ENCODE peak calls at places on chromosomes 16 and 17, in seven cellular contexts. One of them, this sample, is unnamed.

GRCh38 chr16:66204761-66205160 is 161.7 kb upstream of the CDH5 start:
- DNase-seq in fibroblast of lung: peak; percentile 72
- DNase-seq in lung: no peak
- DNase-seq in GM12878: no peak
- DNase-seq in naive thymus-derived CD4-positive, alpha-beta T cell: no peak
- DNase-seq in A549: no peak
- DNase-seq in tibial artery: no peak
- DNase-seq in this sample: no peak

GRCh38 chr17:65013613-65014391 is 42.7 kb downstream of the GNA13 start:
- DNase-seq in lung: no peak
- DNase-seq in fibroblast of lung: peak; percentile 93
- DNase-seq in naive thymus-derived CD4-positive, alpha-beta T cell: no peak
- DNase-seq in GM12878: no peak
- DNase-seq in A549: no peak
- DNase-seq in tibial artery: no peak
- DNase-seq in this sample: no peak

GRCh38 chr16:87383522-87384161 is at the start of gene FBXO31:
- DNase-seq in A549: peak; percentile 67
- DNase-seq in lung: peak; percentile 84
- DNase-seq in fibroblast of lung: peak; percentile 90
- DNase-seq in tibial artery: peak; percentile 91
- DNase-seq in GM12878: peak; percentile 77
- DNase-seq in naive thymus-derived CD4-positive, alpha-beta T cell: peak; percentile 88
- DNase-seq in this sample: peak; percentile 90

GRCh38 chr16:86549076-86549892 is 5.8 kb downstream of the MTHFSD start:
- DNase-seq in GM12878: no peak
- DNase-seq in A549: no peak
- DNase-seq in fibroblast of lung: no peak
- DNase-seq in lung: no peak
- DNase-seq in tibial artery: no peak
- DNase-seq in naive thymus-derived CD4-positive, alpha-beta T cell: no peak
- DNase-seq in this sample: peak; percentile 59

GRCh38 chr16:70681382-70682238 is 4.2 kb downstream of the MTSS2 start:
- DNase-seq in GM12878: no peak
- DNase-seq in fibroblast of lung: no peak
- DNase-seq in naive thymus-derived CD4-positive, alpha-beta T cell: no peak
- DNase-seq in A549: no peak
- DNase-seq in lung: no peak
- DNase-seq in tibial artery: no peak
- DNase-seq in this sample: no peak

GRCh38 chr17:36149296-36149820 is 27.1 kb downstream of the TBC1D3B start:
- DNase-seq in A549: no peak
- DNase-seq in fibroblast of lung: peak; percentile 68
- DNase-seq in lung: no peak
- DNase-seq in tibial artery: peak; percentile 84
- DNase-seq in naive thymus-derived CD4-positive, alpha-beta T cell: no peak
- DNase-seq in GM12878: no peak
- DNase-seq in this sample: no peak

GRCh38 chr16:66378739-66379570 is 12.5 kb downstream of the CDH5 start:
- DNase-seq in A549: no peak
- DNase-seq in GM12878: no peak
- DNase-seq in naive thymus-derived CD4-positive, alpha-beta T cell: no peak
- DNase-seq in tibial artery: no peak
- DNase-seq in lung: no peak
- DNase-seq in fibroblast of lung: no peak
- DNase-seq in this sample: no peak

GRCh38 chr16:16884451-16884850 is 505.5 kb downstream of the NPIPA7 start:
- DNase-seq in fibroblast of lung: no peak
- DNase-seq in A549: no peak
- DNase-seq in lung: no peak
- DNase-seq in GM12878: no peak
- DNase-seq in tibial artery: no peak
- DNase-seq in naive thymus-derived CD4-positive, alpha-beta T cell: no peak
- DNase-seq in this sample: no peak

GRCh38 chr16:31148281-31148728 is 1.6 kb downstream of the PRSS36 start:
- DNase-seq in fibroblast of lung: no peak
- DNase-seq in tibial artery: no peak
- DNase-seq in naive thymus-derived CD4-positive, alpha-beta T cell: no peak
- DNase-seq in GM12878: no peak
- DNase-seq in A549: no peak
- DNase-seq in lung: peak; percentile 79
- DNase-seq in this sample: no peak

GRCh38 chr17:50183439-50184001 is 17.7 kb downstream of the SGCA start:
- DNase-seq in tibial artery: no peak
- DNase-seq in GM12878: no peak
- DNase-seq in naive thymus-derived CD4-positive, alpha-beta T cell: no peak
- DNase-seq in lung: no peak
- DNase-seq in A549: no peak
- DNase-seq in fibroblast of lung: peak; percentile 67
- DNase-seq in this sample: no peak
- H3K27ac ChIP-seq in tibial artery: peak overlapping the region; percentile 98
- H3K27ac ChIP-seq in GM12878: no peak overlapping the region
- H3K27ac ChIP-seq in naive thymus-derived CD4-positive, alpha-beta T cell: no peak overlapping the region
- H3K27ac ChIP-seq in lung: no peak overlapping the region
- H3K27ac ChIP-seq in A549: peak overlapping the region; percentile 37
- H3K27ac ChIP-seq in fibroblast of lung: peak overlapping the region; percentile 40
- H3K27ac ChIP-seq in this sample: no peak overlapping the region

GRCh38 chr17:47905221-47905733 is 9.2 kb downstream of the SP2 start:
- DNase-seq in tibial artery: peak; percentile 91
- DNase-seq in fibroblast of lung: peak; percentile 87
- DNase-seq in naive thymus-derived CD4-positive, alpha-beta T cell: no peak
- DNase-seq in GM12878: no peak
- DNase-seq in lung: peak; percentile 63
- DNase-seq in A549: no peak
- DNase-seq in this sample: peak; percentile 36
- H3K4me3 ChIP-seq in tibial artery: peak overlapping the region; percentile 11
- H3K4me3 ChIP-seq in fibroblast of lung: no peak overlapping the region
- H3K4me3 ChIP-seq in naive thymus-derived CD4-positive, alpha-beta T cell: no peak overlapping the region
- H3K4me3 ChIP-seq in GM12878: no peak overlapping the region
- H3K4me3 ChIP-seq in lung: no peak overlapping the region
- H3K4me3 ChIP-seq in A549: no peak overlapping the region
- H3K4me3 ChIP-seq in this sample: no peak overlapping the region

GRCh38 chr17:40099627-40100418 is 566 bp downstream of the NR1D1 start:
- DNase-seq in fibroblast of lung: no peak
- DNase-seq in lung: no peak
- DNase-seq in GM12878: no peak
- DNase-seq in tibial artery: peak; percentile 75
- DNase-seq in naive thymus-derived CD4-positive, alpha-beta T cell: no peak
- DNase-seq in A549: no peak
- DNase-seq in this sample: no peak

GRCh38 chr17:40100419-40100668 is at the start of gene NR1D1:
- DNase-seq in tibial artery: no peak
- DNase-seq in fibroblast of lung: no peak
- DNase-seq in naive thymus-derived CD4-positive, alpha-beta T cell: no peak
- DNase-seq in GM12878: no peak
- DNase-seq in A549: no peak
- DNase-seq in lung: no peak
- DNase-seq in this sample: no peak

GRCh38 chr17:40100669-40101366 is 429 bp upstream of the NR1D1 start:
- DNase-seq in A549: peak; percentile 99
- DNase-seq in tibial artery: peak; percentile 100
- DNase-seq in lung: peak; percentile 98
- DNase-seq in fibroblast of lung: peak; percentile 97
- DNase-seq in GM12878: peak; percentile 82
- DNase-seq in naive thymus-derived CD4-positive, alpha-beta T cell: peak; percentile 78
- DNase-seq in this sample: peak; percentile 96

GRCh38 chr17:40103082-40103741 is 2.8 kb upstream of the NR1D1 start:
- DNase-seq in tibial artery: no peak
- DNase-seq in A549: no peak
- DNase-seq in GM12878: no peak
- DNase-seq in fibroblast of lung: no peak
- DNase-seq in lung: no peak
- DNase-seq in naive thymus-derived CD4-positive, alpha-beta T cell: no peak
- DNase-seq in this sample: no peak

DNA sequence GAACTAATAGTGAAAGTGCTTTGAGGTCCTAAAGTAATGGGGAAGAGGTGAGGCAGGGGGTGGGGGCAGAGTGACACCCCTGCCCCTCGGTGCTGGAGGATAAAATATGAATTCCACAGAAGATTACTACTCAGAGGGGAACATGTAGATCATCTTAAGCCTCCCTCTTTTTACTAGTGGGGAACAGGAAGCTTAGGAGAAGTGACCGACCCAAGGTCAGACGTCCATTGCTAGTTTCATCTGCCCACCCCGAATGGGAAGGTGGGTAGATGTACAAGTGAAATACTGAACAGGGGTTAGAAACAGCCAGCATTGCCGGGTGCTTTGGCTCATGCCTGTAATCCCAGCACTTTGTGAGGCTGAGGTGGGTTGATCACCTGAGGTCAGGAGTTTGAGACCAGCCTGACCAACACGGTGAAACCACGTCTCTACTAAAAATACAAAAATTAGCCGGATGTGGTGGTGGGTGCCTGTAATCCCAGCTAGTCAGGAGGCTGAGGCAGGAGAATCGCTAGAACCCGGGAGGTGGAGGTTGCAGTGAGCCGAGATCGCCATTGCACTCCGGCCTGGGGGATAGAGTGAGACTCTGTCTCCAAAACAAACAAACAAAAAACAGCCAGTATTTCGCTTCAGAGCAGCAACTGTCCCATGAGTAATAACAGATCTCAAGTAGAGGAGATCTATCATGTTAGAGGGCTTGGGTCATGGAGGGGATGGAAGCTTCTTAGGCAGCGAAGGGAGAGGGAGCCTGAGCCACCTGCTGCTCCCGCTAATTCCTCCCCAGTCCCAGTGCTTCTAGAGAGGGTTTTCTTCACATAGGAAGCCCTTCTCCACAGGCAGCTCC is 1.2 kb upstream of the NR1D1 start:
- DNase-seq in A549: no peak
- DNase-seq in fibroblast of lung: no peak
- DNase-seq in lung: no peak
- DNase-seq in GM12878: no peak
- DNase-seq in naive thymus-derived CD4-positive, alpha-beta T cell: no peak
- DNase-seq in tibial artery: no peak
- DNase-seq in this sample: no peak
- H3K27ac ChIP-seq in A549: peak overlapping the region; percentile 89
- H3K27ac ChIP-seq in fibroblast of lung: peak overlapping the region; percentile 91
- H3K27ac ChIP-seq in lung: peak overlapping the region; percentile 92
- H3K27ac ChIP-seq in GM12878: no peak overlapping the region
- H3K27ac ChIP-seq in naive thymus-derived CD4-positive, alpha-beta T cell: peak overlapping the region; percentile 94
- H3K27ac ChIP-seq in tibial artery: peak overlapping the region; percentile 98
- H3K27ac ChIP-seq in this sample: peak overlapping the region; percentile 72

GRCh38 chr17:27338536-27338985 is 44.6 kb downstream of the WSB1 start:
- DNase-seq in fibroblast of lung: no peak
- DNase-seq in tibial artery: peak; percentile 21
- DNase-seq in lung: no peak
- DNase-seq in GM12878: peak; percentile 66
- DNase-seq in A549: no peak
- DNase-seq in naive thymus-derived CD4-positive, alpha-beta T cell: no peak
- DNase-seq in this sample: no peak
- H3K4me3 ChIP-seq in fibroblast of lung: no peak overlapping the region
- H3K4me3 ChIP-seq in tibial artery: no peak overlapping the region
- H3K4me3 ChIP-seq in lung: no peak overlapping the region
- H3K4me3 ChIP-seq in GM12878: peak overlapping the region; percentile 53
- H3K4me3 ChIP-seq in A549: no peak overlapping the region
- H3K4me3 ChIP-seq in naive thymus-derived CD4-positive, alpha-beta T cell: no peak overlapping the region
- H3K4me3 ChIP-seq in this sample: no peak overlapping the region

GRCh38 chr17:61764846-61765245 is 98.5 kb downstream of the BRIP1 start:
- DNase-seq in tibial artery: no peak
- DNase-seq in fibroblast of lung: no peak
- DNase-seq in A549: no peak
- DNase-seq in lung: no peak
- DNase-seq in naive thymus-derived CD4-positive, alpha-beta T cell: no peak
- DNase-seq in GM12878: no peak
- DNase-seq in this sample: no peak
- H3K27ac ChIP-seq in tibial artery: no peak overlapping the region
- H3K27ac ChIP-seq in fibroblast of lung: no peak overlapping the region
- H3K27ac ChIP-seq in A549: no peak overlapping the region
- H3K27ac ChIP-seq in lung: no peak overlapping the region
- H3K27ac ChIP-seq in naive thymus-derived CD4-positive, alpha-beta T cell: no peak overlapping the region
- H3K27ac ChIP-seq in GM12878: no peak overlapping the region
- H3K27ac ChIP-seq in this sample: no peak overlapping the region

GRCh38 chr17:77881545-77881944 is 77.0 kb upstream of the TNRC6C start:
- DNase-seq in tibial artery: peak; percentile 88
- DNase-seq in GM12878: peak; percentile 89
- DNase-seq in fibroblast of lung: peak; percentile 83
- DNase-seq in lung: peak; percentile 82
- DNase-seq in naive thymus-derived CD4-positive, alpha-beta T cell: peak; percentile 49
- DNase-seq in A549: no peak
- DNase-seq in this sample: peak; percentile 94

GRCh38 chr17:77883213-77883650 is 75.3 kb upstream of the TNRC6C start:
- DNase-seq in A549: no peak
- DNase-seq in GM12878: no peak
- DNase-seq in lung: no peak
- DNase-seq in tibial artery: no peak
- DNase-seq in fibroblast of lung: no peak
- DNase-seq in naive thymus-derived CD4-positive, alpha-beta T cell: no peak
- DNase-seq in this sample: no peak

GRCh38 chr17:77884019-77884418 is 74.5 kb upstream of the TNRC6C start:
- DNase-seq in tibial artery: no peak
- DNase-seq in lung: no peak
- DNase-seq in A549: no peak
- DNase-seq in GM12878: no peak
- DNase-seq in naive thymus-derived CD4-positive, alpha-beta T cell: peak; percentile 43
- DNase-seq in fibroblast of lung: peak; percentile 30
- DNase-seq in this sample: peak; percentile 70

GRCh38 chr17:77882040-77882439 is 76.5 kb upstream of the TNRC6C start:
- DNase-seq in A549: no peak
- DNase-seq in lung: no peak
- DNase-seq in fibroblast of lung: no peak
- DNase-seq in GM12878: no peak
- DNase-seq in naive thymus-derived CD4-positive, alpha-beta T cell: no peak
- DNase-seq in tibial artery: no peak
- DNase-seq in this sample: no peak

DNA sequence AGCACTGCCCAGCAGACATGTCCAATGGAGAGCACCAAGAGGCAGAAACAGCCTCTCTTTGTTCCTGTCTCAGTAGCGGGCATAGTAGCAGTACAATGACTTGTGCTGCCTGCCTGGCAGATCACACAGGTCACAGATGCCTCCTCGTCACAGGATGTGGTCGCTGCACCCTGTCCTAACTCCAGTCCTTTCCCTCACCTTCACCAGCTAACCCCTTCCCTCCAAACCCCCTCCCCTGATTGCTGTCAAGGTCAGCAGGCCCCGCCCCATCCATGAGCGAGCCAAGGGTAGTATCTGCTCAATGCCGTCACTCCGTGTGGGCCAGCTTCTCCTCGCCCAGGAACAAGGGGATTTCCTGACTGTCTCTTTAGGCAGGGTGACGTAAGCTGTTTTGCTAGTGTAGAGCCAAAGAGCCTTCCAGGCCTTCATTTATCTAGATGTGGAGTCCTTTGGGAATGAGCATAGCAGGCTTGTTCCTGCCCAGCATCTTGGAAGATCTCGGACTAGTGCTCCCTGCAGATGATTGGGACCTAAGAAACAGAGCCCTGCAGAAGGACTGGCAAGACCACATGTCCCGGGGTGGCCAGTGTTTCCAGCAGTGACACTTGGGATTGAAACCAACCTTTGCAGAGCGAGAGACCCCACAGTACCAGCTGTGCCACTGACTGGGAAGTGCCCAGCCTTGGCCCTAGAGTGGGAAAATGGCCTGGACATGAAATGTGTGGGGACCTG is 75.9 kb upstream of the TNRC6C start:
- DNase-seq in A549: no peak
- DNase-seq in lung: no peak
- DNase-seq in fibroblast of lung: peak; percentile 88
- DNase-seq in GM12878: peak; percentile 60
- DNase-seq in naive thymus-derived CD4-positive, alpha-beta T cell: peak; percentile 88
- DNase-seq in tibial artery: no peak
- DNase-seq in this sample: peak; percentile 66
- H3K4me3 ChIP-seq in A549: no peak overlapping the region
- H3K4me3 ChIP-seq in lung: no peak overlapping the region
- H3K4me3 ChIP-seq in fibroblast of lung: no peak overlapping the region
- H3K4me3 ChIP-seq in GM12878: no peak overlapping the region
- H3K4me3 ChIP-seq in naive thymus-derived CD4-positive, alpha-beta T cell: peak overlapping the region; percentile 61
- H3K4me3 ChIP-seq in tibial artery: no peak overlapping the region
- H3K4me3 ChIP-seq in this sample: no peak overlapping the region

This sample was measured in SJCRH30.